ENCODE peak calls at places on chromosomes 4 and X, in ten cellular contexts. P, R, U, O, F, M, J, N, D and I are unnamed samples.
A peak's percentile ranks its signal among the peaks of the same experiment; 100 is the strongest.

GRCh38 chr4:118872181-118872580 is 16.5 kb upstream of the SYNPO2 start:
- DNase-seq in P (no peak), R (no peak), U (no peak), O (no peak), F (no peak), M (no peak), J (no peak), N (no peak), D (no peak), I (no peak)

GRCh38 chr4:122831515-122832196 is 5.0 kb downstream of the FGF2 start:
- DNase-seq in P (no peak), R (no peak), U (no peak), O (no peak), F (no peak), M (no peak), J (no peak), N (no peak), D (no peak), I (no peak)

GRCh38 chrX:15877380-15877779 is 22.8 kb upstream of the AP1S2 start:
- DNase-seq in P (no peak), R (no peak), U (no peak), O (no peak), F (no peak), M (no peak), J (no peak), N (no peak), D (no peak), I (no peak)

GRCh38 chr4:78336093-78336943 is 215.3 kb upstream of the ANXA3 start:
- DNase-seq in P (no peak), R (peak; percentile 3), U (no peak), O (peak; percentile 56), F (no peak), M (no peak), J (no peak), N (no peak), D (no peak), I (no peak)

GRCh38 chrX:49001521-49002090 is 458 bp downstream of the GRIPAP1 start:
- DNase-seq in P (no peak), R (peak; percentile 39), U (peak; percentile 22), O (peak; percentile 70), F (no peak), M (no peak), J (peak; percentile 32), N (peak; percentile 50), D (peak; percentile 33), I (no peak)

GRCh38 chrX:22056235-22056634 is 24.1 kb downstream of the PHEX start:
- DNase-seq in P (no peak), R (no peak), U (no peak), O (no peak), F (no peak), M (no peak), J (no peak), N (no peak), D (no peak), I (no peak)

GRCh38 chr4:8275511-8275910 is 6.0 kb downstream of the HTRA3 start:
- DNase-seq in P (no peak), R (no peak), U (no peak), O (no peak), F (no peak), M (no peak), J (no peak), N (no peak), D (no peak), I (no peak)

GRCh38 chrX:101931104-101931493 is 728 bp downstream of the ZMAT1 start:
- DNase-seq in P (no peak), R (no peak), U (no peak), O (peak; percentile 44), F (no peak), M (no peak), J (no peak), N (peak; percentile 6), D (no peak), I (no peak)

GRCh38 chr4:83361416-83362196 is 27.0 kb upstream of the HPSE start:
- DNase-seq in P (no peak), R (peak; percentile 44), U (no peak), O (peak; percentile 77), F (no peak), M (no peak), J (no peak), N (no peak), D (no peak), I (no peak)

GRCh38 chrX:120743266-120743665 is 113.4 kb upstream of the C1GALT1C1 start:
- DNase-seq in P (no peak), R (no peak), U (no peak), O (no peak), F (no peak), M (no peak), J (no peak), N (no peak), D (no peak), I (no peak)

GRCh38 chrX:120741452-120741851 is 111.6 kb upstream of the C1GALT1C1 start:
- DNase-seq in P (no peak), R (no peak), U (no peak), O (no peak), F (no peak), M (no peak), J (no peak), N (no peak), D (no peak), I (no peak)

GRCh38 chrX:120749141-120749846 is 119.4 kb upstream of the C1GALT1C1 start:
- DNase-seq in P (no peak), R (no peak), U (peak; percentile 36), O (no peak), F (no peak), M (no peak), J (no peak), N (peak; percentile 69), D (no peak), I (no peak)

GRCh38 chrX:120750381-120750780 is 120.5 kb upstream of the C1GALT1C1 start:
- DNase-seq in P (no peak), R (no peak), U (no peak), O (no peak), F (no peak), M (no peak), J (no peak), N (no peak), D (no peak), I (no peak)

GRCh38 chrX:120746153-120746552 is 116.3 kb upstream of the C1GALT1C1 start:
- DNase-seq in P (no peak), R (no peak), U (no peak), O (no peak), F (no peak), M (no peak), J (no peak), N (no peak), D (no peak), I (no peak)
- H3K4me1 ChIP-seq in P (no peaks in the 10 kb centered on the region), R (no peaks in the 10 kb centered on the region), U (no peaks in the 10 kb centered on the region), O (no peaks in the 10 kb centered on the region), F (no peaks in the 10 kb centered on the region), M (no peaks in the 10 kb centered on the region), J (no peaks in the 10 kb centered on the region), N (peaks cover 16% of the 10 kb centered on the region), D (no peaks in the 10 kb centered on the region), I (no peaks in the 10 kb centered on the region)

DNA sequence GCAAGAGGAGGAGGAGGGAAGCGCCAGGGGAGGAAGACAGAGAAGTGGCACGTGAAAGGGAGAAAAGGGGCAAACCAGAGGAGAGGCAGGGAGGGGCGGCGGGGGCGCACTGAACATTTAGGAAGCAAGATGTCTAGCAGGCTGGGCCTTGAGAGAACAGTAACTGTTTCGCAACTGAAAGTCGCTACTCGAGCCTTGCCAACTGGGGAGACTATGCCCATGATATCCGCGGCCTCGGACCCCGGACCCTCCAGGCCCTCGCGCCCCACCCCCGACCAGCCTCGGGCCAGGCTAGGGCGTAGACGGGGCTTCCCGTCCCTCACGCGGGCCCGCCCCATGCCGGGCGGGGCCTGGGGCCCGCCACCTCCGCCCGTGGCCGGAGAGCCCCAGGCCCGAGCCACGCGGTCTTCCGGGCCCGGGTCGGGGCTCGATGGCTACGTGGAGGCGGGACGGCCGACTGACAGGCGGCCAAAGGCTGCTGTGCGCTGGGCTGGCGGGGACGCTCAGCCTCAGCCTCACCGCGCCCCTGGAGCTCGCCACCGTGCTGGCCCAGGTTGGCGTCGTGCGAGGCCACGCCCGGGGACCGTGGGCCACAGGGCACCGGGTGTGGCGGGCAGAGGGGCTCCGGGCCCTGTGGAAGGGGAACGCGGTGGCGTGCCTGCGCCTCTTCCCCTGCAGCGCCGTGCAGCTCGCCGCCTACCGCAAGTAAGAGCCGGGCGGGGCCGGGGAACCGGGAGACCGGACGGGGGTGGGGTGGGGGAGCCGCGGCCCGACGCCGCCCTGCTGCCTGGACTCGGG is at the start of gene SLC25A43:
- DNase-seq in P (no peak), R (peak; percentile 51), U (peak; percentile 57), O (peak; percentile 46), F (peak; percentile 49), M (peak; percentile 64), J (peak; percentile 33), N (peak; percentile 31), D (no peak), I (no peak)
- TF ChIP-seq POLR2AphosphoS5 in P (no peak), R (no peak), U (no peak), O (peak; percentile 43), F (no peak), M (no peak), J (no peak), N (peak; percentile 39), D (no peak), I (no peak)

GRCh38 chrX:13732246-13733067 is 2.0 kb downstream of the TRAPPC2 start:
- DNase-seq in P (no peak), R (no peak), U (no peak), O (no peak), F (no peak), M (no peak), J (no peak), N (no peak), D (no peak), I (no peak)

GRCh38 chrX:13734278-13735172 is at the start of the genes OFD1 and TRAPPC2:
- DNase-seq in P (peak; percentile 90), R (peak; percentile 97), U (peak; percentile 97), O (peak; percentile 95), F (peak; percentile 95), M (peak; percentile 95), J (peak; percentile 96), N (peak; percentile 91), D (peak; percentile 82), I (peak; percentile 94)

DNA sequence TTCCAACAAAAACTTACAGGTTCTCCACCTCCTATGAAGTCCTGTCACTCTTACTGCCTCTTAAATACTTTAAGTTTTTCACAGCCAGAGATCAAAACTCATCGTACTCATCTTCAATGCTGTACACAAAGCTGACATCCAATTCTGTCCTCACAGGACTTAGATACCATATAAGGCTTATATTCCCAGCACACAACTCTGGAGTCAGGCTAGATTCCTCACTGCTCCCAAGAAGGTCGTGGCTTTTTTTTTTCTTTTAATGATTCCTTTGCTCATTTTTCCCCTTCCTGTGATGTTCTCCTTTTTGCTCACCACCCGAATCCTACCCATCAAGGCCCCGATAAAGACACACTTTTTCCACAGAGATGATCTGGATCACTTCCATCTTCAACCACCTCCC is 914 bp downstream of the TRAPPC2 start:
- DNase-seq in P (no peak), R (no peak), U (no peak), O (no peak), F (no peak), M (no peak), J (no peak), N (no peak), D (no peak), I (no peak)
- H3K27ac ChIP-seq in P (peak overlapping the region; percentile 92), R (peak overlapping the region; percentile 96), U (peak overlapping the region; percentile 95), O (no peak overlapping the region), F (peak overlapping the region; percentile 91), M (peak overlapping the region; percentile 92), J (peak overlapping the region; percentile 87), N (no peak overlapping the region), D (no peak overlapping the region), I (peak overlapping the region; percentile 96)

DNA sequence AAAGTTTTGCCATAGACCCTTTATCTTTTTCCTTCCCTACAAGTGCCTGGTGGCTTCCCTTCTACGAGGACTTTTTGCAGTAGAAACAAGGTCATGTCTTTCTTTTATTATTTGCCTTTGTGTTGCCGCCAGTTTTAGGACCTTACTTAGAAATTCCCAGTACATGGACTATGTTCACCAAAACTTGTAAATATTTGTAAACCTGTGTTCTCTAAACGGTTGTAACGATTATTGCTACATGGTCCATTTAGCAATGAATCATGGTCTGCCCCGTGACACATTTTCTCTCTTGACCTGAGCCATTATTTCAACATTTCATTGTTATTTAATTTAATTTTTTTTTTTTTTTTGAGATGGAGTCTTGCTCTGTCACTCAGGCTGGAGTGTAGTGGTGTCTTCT is 110.7 kb downstream of the MFAP3L start:
- DNase-seq in P (no peak), R (no peak), U (no peak), O (no peak), F (no peak), M (no peak), J (no peak), N (no peak), D (no peak), I (no peak)
- H3K4me1 ChIP-seq in P (no peaks in the 10 kb centered on the region), R (no peaks in the 10 kb centered on the region), U (no peaks in the 10 kb centered on the region), O (peaks cover 7% of the 10 kb centered on the region), F (no peaks in the 10 kb centered on the region), M (no peaks in the 10 kb centered on the region), J (no peaks in the 10 kb centered on the region), N (no peaks in the 10 kb centered on the region), D (peaks cover 3% of the 10 kb centered on the region), I (no peaks in the 10 kb centered on the region)